ENCODE peak calls at places on chromosome 16, in seven cellular contexts. F is stimulated activated naive CD4-positive, alpha-beta T cell; G is activated T-cell treated with anti-CD3 and anti-CD28 coated beads, Interleukin-2, amount 50 U/mL, for 4 hours; Z is heart right ventricle; D is EL; Y is NCI-H1436; M is NCI-H1105 treated with DMSO at 0.1 percent for 48 hours. S is an unnamed sample.

GRCh38 chr16:73231969-73232554 is 184.1 kb upstream of the ZFHX3 start:
- DNase-seq in F (no peak), G (no peak), Z (no peak), D (no peak), Y (no peak), M (peak; percentile 12), S (no peak)

GRCh38 chr16:3038896-3039295 is 2.2 kb upstream of the BICDL2 start:
- DNase-seq in F (no peak), G (no peak), Z (no peak), D (no peak), Y (no peak), M (no peak), S (no peak)

GRCh38 chr16:87540072-87540976 is 47.5 kb upstream of the ZCCHC14 start:
- DNase-seq in F (no peak), G (no peak), Z (no peak), D (no peak), Y (no peak), M (no peak), S (no peak)

GRCh38 chr16:8905795-8906591 is 23.8 kb downstream of the LITAFD start:
- DNase-seq in F (no peak), G (no peak), Z (no peak), D (no peak), Y (no peak), M (no peak), S (no peak)

GRCh38 chr16:22813223-22813945 is 578 bp upstream of the HS3ST2 start:
- DNase-seq in F (no peak), G (no peak), Z (peak; percentile 31), D (peak; percentile 30), Y (no peak), M (peak; percentile 26), S (no peak)

GRCh38 chr16:12612598-12613101 is 191.0 kb downstream of the CPPED1 start:
- DNase-seq in F (no peak), G (no peak), Z (no peak), D (no peak), Y (no peak), M (no peak), S (no peak)

GRCh38 chr16:88331989-88332920 is 50.5 kb upstream of the ZNF469 start:
- DNase-seq in F (no peak), G (no peak), Z (no peak), D (peak; percentile 100), Y (no peak), M (no peak), S (peak; percentile 99)

GRCh38 chr16:62167551-62167950 is 131.3 kb upstream of the CDH8 start:
- DNase-seq in F (no peak), G (no peak), Z (no peak), D (no peak), Y (no peak), M (no peak), S (no peak)